ENCODE peak calls at places on chromosomes 5 and 9, in ten cellular contexts. One of them, this sample, is unnamed.

GRCh38 chr9:110130791-110131416 is 77.1 kb downstream of the C9orf152 start:
- DNase-seq in stimulated activated CD8-positive, alpha-beta memory T cell treated with anti-CD3 and anti-CD28 coated beads, Interleukin-4, amount 100 ng/mL, for 4 hours: no peak
- DNase-seq in pancreas: no peak
- DNase-seq in NCI-H1694 treated with DMSO at 0.1 percent for 48 hours: no peak
- DNase-seq in SK-N-SH: no peak
- DNase-seq in NCI-H187: no peak
- DNase-seq in body of pancreas: no peak
- DNase-seq in stimulated activated CD4-positive, alpha-beta T cell treated with anti-CD3 and anti-CD28 coated beads, TNF-alpha, amount 100 ng/mL, for 24 hours: no peak
- DNase-seq in naive thymus-derived CD8-positive, alpha-beta T cell: no peak
- DNase-seq in midbrain: no peak
- DNase-seq in this sample: no peak

GRCh38 chr5:141084487-141084989 is 9.9 kb upstream of the PCDHB2 start:
- DNase-seq in stimulated activated CD4-positive, alpha-beta T cell treated with anti-CD3 and anti-CD28 coated beads, TNF-alpha, amount 100 ng/mL, for 24 hours: peak
- DNase-seq in body of pancreas: peak
- DNase-seq in SK-N-SH: peak
- DNase-seq in stimulated activated CD8-positive, alpha-beta memory T cell treated with anti-CD3 and anti-CD28 coated beads, Interleukin-4, amount 100 ng/mL, for 4 hours: no peak
- DNase-seq in naive thymus-derived CD8-positive, alpha-beta T cell: peak
- DNase-seq in midbrain: peak
- DNase-seq in NCI-H1694 treated with DMSO at 0.1 percent for 48 hours: no peak
- DNase-seq in pancreas: peak
- DNase-seq in NCI-H187: peak
- DNase-seq in this sample: no peak

GRCh38 chr9:21696411-21696865 is 106.0 kb upstream of the MTAP start:
- DNase-seq in stimulated activated CD8-positive, alpha-beta memory T cell treated with anti-CD3 and anti-CD28 coated beads, Interleukin-4, amount 100 ng/mL, for 4 hours: no peak
- DNase-seq in SK-N-SH: peak
- DNase-seq in body of pancreas: no peak
- DNase-seq in naive thymus-derived CD8-positive, alpha-beta T cell: no peak
- DNase-seq in midbrain: no peak
- DNase-seq in NCI-H1694 treated with DMSO at 0.1 percent for 48 hours: no peak
- DNase-seq in pancreas: peak
- DNase-seq in stimulated activated CD4-positive, alpha-beta T cell treated with anti-CD3 and anti-CD28 coated beads, TNF-alpha, amount 100 ng/mL, for 24 hours: no peak
- DNase-seq in NCI-H187: no peak
- DNase-seq in this sample: no peak

GRCh38 chr9:108052431-108053080 is 563.0 kb upstream of the KLF4 start:
- DNase-seq in midbrain: no peak
- DNase-seq in SK-N-SH: no peak
- DNase-seq in NCI-H187: no peak
- DNase-seq in naive thymus-derived CD8-positive, alpha-beta T cell: no peak
- DNase-seq in stimulated activated CD8-positive, alpha-beta memory T cell treated with anti-CD3 and anti-CD28 coated beads, Interleukin-4, amount 100 ng/mL, for 4 hours: no peak
- DNase-seq in body of pancreas: no peak
- DNase-seq in NCI-H1694 treated with DMSO at 0.1 percent for 48 hours: no peak
- DNase-seq in stimulated activated CD4-positive, alpha-beta T cell treated with anti-CD3 and anti-CD28 coated beads, TNF-alpha, amount 100 ng/mL, for 24 hours: no peak
- DNase-seq in pancreas: no peak
- DNase-seq in this sample: no peak

GRCh38 chr9:98795970-98796363 is 388 bp downstream of the ANKS6 start:
- DNase-seq in midbrain: no peak
- DNase-seq in naive thymus-derived CD8-positive, alpha-beta T cell: peak
- DNase-seq in pancreas: peak
- DNase-seq in SK-N-SH: no peak
- DNase-seq in body of pancreas: peak
- DNase-seq in NCI-H187: no peak
- DNase-seq in stimulated activated CD4-positive, alpha-beta T cell treated with anti-CD3 and anti-CD28 coated beads, TNF-alpha, amount 100 ng/mL, for 24 hours: no peak
- DNase-seq in stimulated activated CD8-positive, alpha-beta memory T cell treated with anti-CD3 and anti-CD28 coated beads, Interleukin-4, amount 100 ng/mL, for 4 hours: no peak
- DNase-seq in NCI-H1694 treated with DMSO at 0.1 percent for 48 hours: no peak
- DNase-seq in this sample: no peak

GRCh38 chr5:33180900-33181299 is 259.9 kb upstream of the TARS1 start:
- DNase-seq in midbrain: no peak
- DNase-seq in stimulated activated CD8-positive, alpha-beta memory T cell treated with anti-CD3 and anti-CD28 coated beads, Interleukin-4, amount 100 ng/mL, for 4 hours: no peak
- DNase-seq in stimulated activated CD4-positive, alpha-beta T cell treated with anti-CD3 and anti-CD28 coated beads, TNF-alpha, amount 100 ng/mL, for 24 hours: no peak
- DNase-seq in NCI-H187: no peak
- DNase-seq in NCI-H1694 treated with DMSO at 0.1 percent for 48 hours: peak
- DNase-seq in naive thymus-derived CD8-positive, alpha-beta T cell: no peak
- DNase-seq in SK-N-SH: no peak
- DNase-seq in body of pancreas: no peak
- DNase-seq in pancreas: no peak
- DNase-seq in this sample: no peak

GRCh38 chr5:142758062-142758802 is 11.9 kb upstream of the ARHGAP26 start:
- DNase-seq in midbrain: no peak
- DNase-seq in pancreas: no peak
- DNase-seq in NCI-H187: no peak
- DNase-seq in SK-N-SH: no peak
- DNase-seq in NCI-H1694 treated with DMSO at 0.1 percent for 48 hours: no peak
- DNase-seq in stimulated activated CD8-positive, alpha-beta memory T cell treated with anti-CD3 and anti-CD28 coated beads, Interleukin-4, amount 100 ng/mL, for 4 hours: no peak
- DNase-seq in stimulated activated CD4-positive, alpha-beta T cell treated with anti-CD3 and anti-CD28 coated beads, TNF-alpha, amount 100 ng/mL, for 24 hours: no peak
- DNase-seq in naive thymus-derived CD8-positive, alpha-beta T cell: no peak
- DNase-seq in body of pancreas: no peak
- DNase-seq in this sample: no peak

GRCh38 chr9:92294297-92294676 is 790 bp upstream of the IARS1 start:
- DNase-seq in NCI-H1694 treated with DMSO at 0.1 percent for 48 hours: no peak
- DNase-seq in stimulated activated CD4-positive, alpha-beta T cell treated with anti-CD3 and anti-CD28 coated beads, TNF-alpha, amount 100 ng/mL, for 24 hours: no peak
- DNase-seq in NCI-H187: no peak
- DNase-seq in body of pancreas: no peak
- DNase-seq in stimulated activated CD8-positive, alpha-beta memory T cell treated with anti-CD3 and anti-CD28 coated beads, Interleukin-4, amount 100 ng/mL, for 4 hours: no peak
- DNase-seq in naive thymus-derived CD8-positive, alpha-beta T cell: no peak
- DNase-seq in pancreas: no peak
- DNase-seq in SK-N-SH: peak
- DNase-seq in midbrain: no peak
- DNase-seq in this sample: no peak

GRCh38 chr5:79109527-79110492 is 1.8 kb upstream of the BHMT start:
- DNase-seq in body of pancreas: peak
- DNase-seq in stimulated activated CD4-positive, alpha-beta T cell treated with anti-CD3 and anti-CD28 coated beads, TNF-alpha, amount 100 ng/mL, for 24 hours: peak
- DNase-seq in NCI-H1694 treated with DMSO at 0.1 percent for 48 hours: peak
- DNase-seq in naive thymus-derived CD8-positive, alpha-beta T cell: no peak
- DNase-seq in midbrain: no peak
- DNase-seq in NCI-H187: no peak
- DNase-seq in pancreas: no peak
- DNase-seq in stimulated activated CD8-positive, alpha-beta memory T cell treated with anti-CD3 and anti-CD28 coated beads, Interleukin-4, amount 100 ng/mL, for 4 hours: no peak
- DNase-seq in SK-N-SH: no peak
- DNase-seq in this sample: no peak

GRCh38 chr5:178236126-178236525 is 3.5 kb upstream of the PHYKPL start:
- DNase-seq in NCI-H1694 treated with DMSO at 0.1 percent for 48 hours: no peak
- DNase-seq in SK-N-SH: no peak
- DNase-seq in stimulated activated CD8-positive, alpha-beta memory T cell treated with anti-CD3 and anti-CD28 coated beads, Interleukin-4, amount 100 ng/mL, for 4 hours: no peak
- DNase-seq in body of pancreas: no peak
- DNase-seq in midbrain: no peak
- DNase-seq in pancreas: peak
- DNase-seq in NCI-H187: no peak
- DNase-seq in naive thymus-derived CD8-positive, alpha-beta T cell: no peak
- DNase-seq in stimulated activated CD4-positive, alpha-beta T cell treated with anti-CD3 and anti-CD28 coated beads, TNF-alpha, amount 100 ng/mL, for 24 hours: no peak
- DNase-seq in this sample: no peak

GRCh38 chr9:68961587-68961986 is 52.3 kb downstream of the PRKACG start:
- DNase-seq in NCI-H1694 treated with DMSO at 0.1 percent for 48 hours: no peak
- DNase-seq in body of pancreas: no peak
- DNase-seq in naive thymus-derived CD8-positive, alpha-beta T cell: no peak
- DNase-seq in stimulated activated CD4-positive, alpha-beta T cell treated with anti-CD3 and anti-CD28 coated beads, TNF-alpha, amount 100 ng/mL, for 24 hours: no peak
- DNase-seq in stimulated activated CD8-positive, alpha-beta memory T cell treated with anti-CD3 and anti-CD28 coated beads, Interleukin-4, amount 100 ng/mL, for 4 hours: no peak
- DNase-seq in midbrain: no peak
- DNase-seq in SK-N-SH: no peak
- DNase-seq in pancreas: no peak
- DNase-seq in NCI-H187: no peak
- DNase-seq in this sample: no peak

GRCh38 chr5:154653764-154654483 is 101.3 kb upstream of the LARP1 start:
- DNase-seq in naive thymus-derived CD8-positive, alpha-beta T cell: no peak
- DNase-seq in body of pancreas: no peak
- DNase-seq in NCI-H1694 treated with DMSO at 0.1 percent for 48 hours: no peak
- DNase-seq in SK-N-SH: peak
- DNase-seq in stimulated activated CD8-positive, alpha-beta memory T cell treated with anti-CD3 and anti-CD28 coated beads, Interleukin-4, amount 100 ng/mL, for 4 hours: no peak
- DNase-seq in pancreas: no peak
- DNase-seq in NCI-H187: no peak
- DNase-seq in stimulated activated CD4-positive, alpha-beta T cell treated with anti-CD3 and anti-CD28 coated beads, TNF-alpha, amount 100 ng/mL, for 24 hours: no peak
- DNase-seq in midbrain: no peak
- DNase-seq in this sample: no peak

GRCh38 chr9:16611001-16611400 is 259.5 kb downstream of the BNC2 start:
- DNase-seq in NCI-H187: no peak
- DNase-seq in naive thymus-derived CD8-positive, alpha-beta T cell: no peak
- DNase-seq in body of pancreas: no peak
- DNase-seq in stimulated activated CD8-positive, alpha-beta memory T cell treated with anti-CD3 and anti-CD28 coated beads, Interleukin-4, amount 100 ng/mL, for 4 hours: no peak
- DNase-seq in midbrain: no peak
- DNase-seq in stimulated activated CD4-positive, alpha-beta T cell treated with anti-CD3 and anti-CD28 coated beads, TNF-alpha, amount 100 ng/mL, for 24 hours: no peak
- DNase-seq in SK-N-SH: no peak
- DNase-seq in NCI-H1694 treated with DMSO at 0.1 percent for 48 hours: no peak
- DNase-seq in pancreas: no peak
- DNase-seq in this sample: no peak

GRCh38 chr5:172874647-172875371 is 40.8 kb downstream of the ERGIC1 start:
- DNase-seq in NCI-H1694 treated with DMSO at 0.1 percent for 48 hours: no peak
- DNase-seq in NCI-H187: no peak
- DNase-seq in midbrain: no peak
- DNase-seq in body of pancreas: no peak
- DNase-seq in stimulated activated CD4-positive, alpha-beta T cell treated with anti-CD3 and anti-CD28 coated beads, TNF-alpha, amount 100 ng/mL, for 24 hours: no peak
- DNase-seq in SK-N-SH: no peak
- DNase-seq in pancreas: no peak
- DNase-seq in stimulated activated CD8-positive, alpha-beta memory T cell treated with anti-CD3 and anti-CD28 coated beads, Interleukin-4, amount 100 ng/mL, for 4 hours: no peak
- DNase-seq in naive thymus-derived CD8-positive, alpha-beta T cell: no peak
- DNase-seq in this sample: no peak

GRCh38 chr9:92712767-92713166 is 42.8 kb upstream of the IPPK start:
- DNase-seq in pancreas: no peak
- DNase-seq in stimulated activated CD8-positive, alpha-beta memory T cell treated with anti-CD3 and anti-CD28 coated beads, Interleukin-4, amount 100 ng/mL, for 4 hours: no peak
- DNase-seq in NCI-H1694 treated with DMSO at 0.1 percent for 48 hours: no peak
- DNase-seq in naive thymus-derived CD8-positive, alpha-beta T cell: no peak
- DNase-seq in SK-N-SH: no peak
- DNase-seq in stimulated activated CD4-positive, alpha-beta T cell treated with anti-CD3 and anti-CD28 coated beads, TNF-alpha, amount 100 ng/mL, for 24 hours: no peak
- DNase-seq in midbrain: no peak
- DNase-seq in body of pancreas: no peak
- DNase-seq in NCI-H187: no peak
- DNase-seq in this sample: no peak

GRCh38 chr9:109813310-109813709 is 33.3 kb downstream of the PALM2AKAP2 start:
- DNase-seq in stimulated activated CD8-positive, alpha-beta memory T cell treated with anti-CD3 and anti-CD28 coated beads, Interleukin-4, amount 100 ng/mL, for 4 hours: no peak
- DNase-seq in NCI-H1694 treated with DMSO at 0.1 percent for 48 hours: no peak
- DNase-seq in NCI-H187: no peak
- DNase-seq in pancreas: no peak
- DNase-seq in naive thymus-derived CD8-positive, alpha-beta T cell: no peak
- DNase-seq in stimulated activated CD4-positive, alpha-beta T cell treated with anti-CD3 and anti-CD28 coated beads, TNF-alpha, amount 100 ng/mL, for 24 hours: no peak
- DNase-seq in SK-N-SH: no peak
- DNase-seq in body of pancreas: no peak
- DNase-seq in midbrain: no peak
- DNase-seq in this sample: no peak

GRCh38 chr9:113573303-113573958 is 109.9 kb downstream of the RGS3 start:
- DNase-seq in body of pancreas: no peak
- DNase-seq in NCI-H187: no peak
- DNase-seq in pancreas: peak
- DNase-seq in stimulated activated CD4-positive, alpha-beta T cell treated with anti-CD3 and anti-CD28 coated beads, TNF-alpha, amount 100 ng/mL, for 24 hours: no peak
- DNase-seq in naive thymus-derived CD8-positive, alpha-beta T cell: no peak
- DNase-seq in SK-N-SH: no peak
- DNase-seq in stimulated activated CD8-positive, alpha-beta memory T cell treated with anti-CD3 and anti-CD28 coated beads, Interleukin-4, amount 100 ng/mL, for 4 hours: no peak
- DNase-seq in NCI-H1694 treated with DMSO at 0.1 percent for 48 hours: no peak
- DNase-seq in midbrain: no peak
- DNase-seq in this sample: no peak

GRCh38 chr9:136007906-136008692 is 46.9 kb upstream of the UBAC1 start:
- DNase-seq in stimulated activated CD8-positive, alpha-beta memory T cell treated with anti-CD3 and anti-CD28 coated beads, Interleukin-4, amount 100 ng/mL, for 4 hours: no peak
- DNase-seq in SK-N-SH: no peak
- DNase-seq in NCI-H187: no peak
- DNase-seq in midbrain: no peak
- DNase-seq in naive thymus-derived CD8-positive, alpha-beta T cell: no peak
- DNase-seq in stimulated activated CD4-positive, alpha-beta T cell treated with anti-CD3 and anti-CD28 coated beads, TNF-alpha, amount 100 ng/mL, for 24 hours: no peak
- DNase-seq in pancreas: peak
- DNase-seq in NCI-H1694 treated with DMSO at 0.1 percent for 48 hours: no peak
- DNase-seq in body of pancreas: no peak
- DNase-seq in this sample: no peak

GRCh38 chr9:34252016-34252415 is 73.2 kb downstream of the UBAP1 start:
- DNase-seq in stimulated activated CD8-positive, alpha-beta memory T cell treated with anti-CD3 and anti-CD28 coated beads, Interleukin-4, amount 100 ng/mL, for 4 hours: no peak
- DNase-seq in naive thymus-derived CD8-positive, alpha-beta T cell: no peak
- DNase-seq in SK-N-SH: no peak
- DNase-seq in pancreas: no peak
- DNase-seq in body of pancreas: no peak
- DNase-seq in stimulated activated CD4-positive, alpha-beta T cell treated with anti-CD3 and anti-CD28 coated beads, TNF-alpha, amount 100 ng/mL, for 24 hours: no peak
- DNase-seq in midbrain: no peak
- DNase-seq in NCI-H1694 treated with DMSO at 0.1 percent for 48 hours: no peak
- DNase-seq in NCI-H187: no peak
- DNase-seq in this sample: no peak

GRCh38 chr5:67014957-67015400 is 181.6 kb downstream of the CD180 start:
- DNase-seq in SK-N-SH: no peak
- DNase-seq in midbrain: no peak
- DNase-seq in body of pancreas: no peak
- DNase-seq in stimulated activated CD4-positive, alpha-beta T cell treated with anti-CD3 and anti-CD28 coated beads, TNF-alpha, amount 100 ng/mL, for 24 hours: no peak
- DNase-seq in stimulated activated CD8-positive, alpha-beta memory T cell treated with anti-CD3 and anti-CD28 coated beads, Interleukin-4, amount 100 ng/mL, for 4 hours: no peak
- DNase-seq in pancreas: no peak
- DNase-seq in NCI-H187: no peak
- DNase-seq in NCI-H1694 treated with DMSO at 0.1 percent for 48 hours: no peak
- DNase-seq in naive thymus-derived CD8-positive, alpha-beta T cell: no peak
- DNase-seq in this sample: no peak

GRCh38 chr5:124519396-124519795 is 227.0 kb downstream of the ZNF608 start:
- DNase-seq in naive thymus-derived CD8-positive, alpha-beta T cell: no peak
- DNase-seq in midbrain: no peak
- DNase-seq in stimulated activated CD4-positive, alpha-beta T cell treated with anti-CD3 and anti-CD28 coated beads, TNF-alpha, amount 100 ng/mL, for 24 hours: no peak
- DNase-seq in body of pancreas: no peak
- DNase-seq in stimulated activated CD8-positive, alpha-beta memory T cell treated with anti-CD3 and anti-CD28 coated beads, Interleukin-4, amount 100 ng/mL, for 4 hours: no peak
- DNase-seq in NCI-H187: no peak
- DNase-seq in NCI-H1694 treated with DMSO at 0.1 percent for 48 hours: peak
- DNase-seq in SK-N-SH: no peak
- DNase-seq in pancreas: no peak
- DNase-seq in this sample: peak

GRCh38 chr5:174920906-174921550 is 196.6 kb downstream of the MSX2 start:
- DNase-seq in stimulated activated CD8-positive, alpha-beta memory T cell treated with anti-CD3 and anti-CD28 coated beads, Interleukin-4, amount 100 ng/mL, for 4 hours: no peak
- DNase-seq in pancreas: no peak
- DNase-seq in naive thymus-derived CD8-positive, alpha-beta T cell: no peak
- DNase-seq in SK-N-SH: no peak
- DNase-seq in NCI-H1694 treated with DMSO at 0.1 percent for 48 hours: no peak
- DNase-seq in stimulated activated CD4-positive, alpha-beta T cell treated with anti-CD3 and anti-CD28 coated beads, TNF-alpha, amount 100 ng/mL, for 24 hours: no peak
- DNase-seq in body of pancreas: no peak
- DNase-seq in NCI-H187: no peak
- DNase-seq in midbrain: no peak
- DNase-seq in this sample: no peak

GRCh38 chr5:16271851-16272250 is 92.3 kb upstream of the MARCHF11 start:
- DNase-seq in NCI-H1694 treated with DMSO at 0.1 percent for 48 hours: no peak
- DNase-seq in midbrain: no peak
- DNase-seq in stimulated activated CD8-positive, alpha-beta memory T cell treated with anti-CD3 and anti-CD28 coated beads, Interleukin-4, amount 100 ng/mL, for 4 hours: no peak
- DNase-seq in naive thymus-derived CD8-positive, alpha-beta T cell: no peak
- DNase-seq in SK-N-SH: no peak
- DNase-seq in stimulated activated CD4-positive, alpha-beta T cell treated with anti-CD3 and anti-CD28 coated beads, TNF-alpha, amount 100 ng/mL, for 24 hours: no peak
- DNase-seq in pancreas: no peak
- DNase-seq in body of pancreas: no peak
- DNase-seq in NCI-H187: no peak
- DNase-seq in this sample: no peak

GRCh38 chr5:141003026-141003425 is 36.8 kb downstream of the PCDHAC2 start:
- DNase-seq in stimulated activated CD8-positive, alpha-beta memory T cell treated with anti-CD3 and anti-CD28 coated beads, Interleukin-4, amount 100 ng/mL, for 4 hours: no peak
- DNase-seq in pancreas: no peak
- DNase-seq in NCI-H1694 treated with DMSO at 0.1 percent for 48 hours: no peak
- DNase-seq in body of pancreas: no peak
- DNase-seq in SK-N-SH: no peak
- DNase-seq in NCI-H187: no peak
- DNase-seq in naive thymus-derived CD8-positive, alpha-beta T cell: no peak
- DNase-seq in stimulated activated CD4-positive, alpha-beta T cell treated with anti-CD3 and anti-CD28 coated beads, TNF-alpha, amount 100 ng/mL, for 24 hours: no peak
- DNase-seq in midbrain: no peak
- DNase-seq in this sample: no peak

GRCh38 chr5:7078901-7079300 is 317.0 kb upstream of the ADCY2 start:
- DNase-seq in SK-N-SH: peak
- DNase-seq in midbrain: no peak
- DNase-seq in pancreas: no peak
- DNase-seq in NCI-H1694 treated with DMSO at 0.1 percent for 48 hours: peak
- DNase-seq in naive thymus-derived CD8-positive, alpha-beta T cell: no peak
- DNase-seq in NCI-H187: no peak
- DNase-seq in stimulated activated CD8-positive, alpha-beta memory T cell treated with anti-CD3 and anti-CD28 coated beads, Interleukin-4, amount 100 ng/mL, for 4 hours: no peak
- DNase-seq in stimulated activated CD4-positive, alpha-beta T cell treated with anti-CD3 and anti-CD28 coated beads, TNF-alpha, amount 100 ng/mL, for 24 hours: no peak
- DNase-seq in body of pancreas: no peak
- DNase-seq in this sample: no peak

GRCh38 chr9:134808393-134808792 is 72.2 kb upstream of the FCN2 start:
- DNase-seq in NCI-H1694 treated with DMSO at 0.1 percent for 48 hours: no peak
- DNase-seq in midbrain: no peak
- DNase-seq in stimulated activated CD4-positive, alpha-beta T cell treated with anti-CD3 and anti-CD28 coated beads, TNF-alpha, amount 100 ng/mL, for 24 hours: no peak
- DNase-seq in SK-N-SH: no peak
- DNase-seq in naive thymus-derived CD8-positive, alpha-beta T cell: no peak
- DNase-seq in stimulated activated CD8-positive, alpha-beta memory T cell treated with anti-CD3 and anti-CD28 coated beads, Interleukin-4, amount 100 ng/mL, for 4 hours: no peak
- DNase-seq in NCI-H187: no peak
- DNase-seq in pancreas: no peak
- DNase-seq in body of pancreas: no peak
- DNase-seq in this sample: no peak

GRCh38 chr5:30156156-30156555 is 1037.3 kb upstream of the CDH6 start:
- DNase-seq in stimulated activated CD8-positive, alpha-beta memory T cell treated with anti-CD3 and anti-CD28 coated beads, Interleukin-4, amount 100 ng/mL, for 4 hours: no peak
- DNase-seq in body of pancreas: no peak
- DNase-seq in pancreas: no peak
- DNase-seq in midbrain: no peak
- DNase-seq in SK-N-SH: no peak
- DNase-seq in stimulated activated CD4-positive, alpha-beta T cell treated with anti-CD3 and anti-CD28 coated beads, TNF-alpha, amount 100 ng/mL, for 24 hours: no peak
- DNase-seq in NCI-H1694 treated with DMSO at 0.1 percent for 48 hours: no peak
- DNase-seq in naive thymus-derived CD8-positive, alpha-beta T cell: no peak
- DNase-seq in NCI-H187: no peak
- DNase-seq in this sample: no peak

GRCh38 chr9:133855802-133856592 is 117.8 kb upstream of the SARDH start:
- DNase-seq in body of pancreas: peak
- DNase-seq in stimulated activated CD8-positive, alpha-beta memory T cell treated with anti-CD3 and anti-CD28 coated beads, Interleukin-4, amount 100 ng/mL, for 4 hours: no peak
- DNase-seq in NCI-H187: no peak
- DNase-seq in midbrain: no peak
- DNase-seq in stimulated activated CD4-positive, alpha-beta T cell treated with anti-CD3 and anti-CD28 coated beads, TNF-alpha, amount 100 ng/mL, for 24 hours: no peak
- DNase-seq in naive thymus-derived CD8-positive, alpha-beta T cell: no peak
- DNase-seq in SK-N-SH: no peak
- DNase-seq in NCI-H1694 treated with DMSO at 0.1 percent for 48 hours: no peak
- DNase-seq in pancreas: no peak
- DNase-seq in this sample: no peak